ENCODE peak calls at places on chromosomes 16 and 17, in ten cellular contexts. N, O, K, F, H, G, P, A, V and I are unnamed samples.

GRCh38 chr16:86303787-86304685 is 206.3 kb upstream of the FOXF1 start:
- DNase-seq in N (no peak), O (peak; percentile 62), K (no peak), F (no peak), H (no peak), G (no peak), P (no peak), A (peak; percentile 71), V (no peak), I (no peak)

GRCh38 chr17:65609749-65610148 is 48.3 kb upstream of the AXIN2 start:
- DNase-seq in N (no peak), O (no peak), K (no peak), F (no peak), H (no peak), G (no peak), P (no peak), A (peak; percentile 62), V (no peak), I (no peak)

GRCh38 chr17:13812350-13812749 is 210.6 kb upstream of the HS3ST3A1 start:
- DNase-seq in N (no peak), O (no peak), K (no peak), F (no peak), H (no peak), G (no peak), P (no peak), A (no peak), V (no peak), I (no peak)

GRCh38 chr17:2718150-2718938 is 6.8 kb upstream of the CLUH start:
- DNase-seq in N (no peak), O (no peak), K (no peak), F (no peak), H (no peak), G (no peak), P (no peak), A (peak; percentile 14), V (no peak), I (no peak)

GRCh38 chr16:28623172-28623711 is 13.4 kb upstream of the SULT1A1 start:
- DNase-seq in N (no peak), O (peak; percentile 32), K (no peak), F (peak; percentile 61), H (peak; percentile 18), G (peak; percentile 82), P (peak; percentile 57), A (no peak), V (no peak), I (peak; percentile 52)

GRCh38 chr16:54199486-54200160 is 87.0 kb downstream of the IRX3 start:
- DNase-seq in N (no peak), O (no peak), K (no peak), F (no peak), H (no peak), G (no peak), P (no peak), A (no peak), V (no peak), I (no peak)

GRCh38 chr16:1434644-1435592 is 4.0 kb downstream of the PERCC1 start:
- DNase-seq in N (no peak), O (no peak), K (no peak), F (no peak), H (no peak), G (no peak), P (no peak), A (no peak), V (no peak), I (no peak)

GRCh38 chr17:57328109-57328882 is 72.0 kb downstream of the MSI2 start:
- DNase-seq in N (no peak), O (no peak), K (no peak), F (peak; percentile 80), H (no peak), G (no peak), P (no peak), A (no peak), V (no peak), I (no peak)

GRCh38 chr17:2778489-2778888 is 17.7 kb upstream of the RAP1GAP2 start:
- DNase-seq in N (peak; percentile 53), O (no peak), K (no peak), F (no peak), H (no peak), G (no peak), P (no peak), A (no peak), V (no peak), I (no peak)

GRCh38 chr17:72922223-72922622 is 170.3 kb downstream of the SLC39A11 start:
- DNase-seq in N (no peak), O (no peak), K (no peak), F (no peak), H (no peak), G (no peak), P (no peak), A (no peak), V (no peak), I (no peak)

GRCh38 chr17:19546289-19547065 is 12.8 kb downstream of the SLC47A1 start:
- DNase-seq in N (no peak), O (no peak), K (no peak), F (no peak), H (no peak), G (no peak), P (peak; percentile 44), A (no peak), V (no peak), I (no peak)

GRCh38 chr16:58026139-58026704 is 668 bp downstream of the MMP15 start:
- DNase-seq in N (no peak), O (peak; percentile 81), K (no peak), F (peak; percentile 65), H (no peak), G (no peak), P (peak; percentile 43), A (peak; percentile 56), V (peak; percentile 45), I (no peak)

GRCh38 chr17:60941028-60941427 is 263.4 kb downstream of the BCAS3 start:
- DNase-seq in N (no peak), O (no peak), K (no peak), F (no peak), H (no peak), G (no peak), P (no peak), A (peak; percentile 100), V (peak; percentile 91), I (no peak)

GRCh38 chr17:78337244-78338109 is 22.4 kb downstream of the SOCS3 start:
- DNase-seq in N (no peak), O (no peak), K (no peak), F (no peak), H (no peak), G (no peak), P (no peak), A (peak; percentile 82), V (peak; percentile 87), I (no peak)

GRCh38 chr16:74107795-74108610 is 188.6 kb upstream of the PSMD7 start:
- DNase-seq in N (no peak), O (peak; percentile 29), K (no peak), F (peak; percentile 43), H (no peak), G (no peak), P (peak; percentile 60), A (peak; percentile 37), V (peak; percentile 11), I (no peak)

GRCh38 chr17:64278614-64279013 is 15.6 kb upstream of the TEX2 start:
- DNase-seq in N (no peak), O (no peak), K (no peak), F (no peak), H (no peak), G (no peak), P (peak; percentile 33), A (no peak), V (peak; percentile 48), I (no peak)

GRCh38 chr17:75244133-75244866 is 17.1 kb downstream of the GGA3 start:
- DNase-seq in N (no peak), O (no peak), K (no peak), F (no peak), H (no peak), G (no peak), P (no peak), A (no peak), V (no peak), I (no peak)

GRCh38 chr16:84034516-84034915 is 8.1 kb downstream of the SLC38A8 start:
- DNase-seq in N (no peak), O (no peak), K (no peak), F (no peak), H (no peak), G (no peak), P (no peak), A (no peak), V (no peak), I (no peak)

GRCh38 chr16:68910051-68910450 is 66.7 kb downstream of the TANGO6 start:
- DNase-seq in N (no peak), O (no peak), K (no peak), F (no peak), H (no peak), G (peak; percentile 23), P (no peak), A (no peak), V (no peak), I (no peak)

GRCh38 chr17:17001874-17002520 is 30.1 kb upstream of the TNFRSF13B start:
- DNase-seq in N (no peak), O (peak; percentile 97), K (no peak), F (peak; percentile 80), H (peak; percentile 55), G (peak; percentile 74), P (peak; percentile 67), A (peak; percentile 58), V (peak; percentile 51), I (peak; percentile 63)

GRCh38 chr17:62998665-62999393 is 32.8 kb downstream of the TANC2 start:
- DNase-seq in N (no peak), O (no peak), K (no peak), F (no peak), H (no peak), G (no peak), P (no peak), A (no peak), V (no peak), I (no peak)

GRCh38 chr16:85903576-85903975 is 4.6 kb downstream of the IRF8 start:
- DNase-seq in N (no peak), O (no peak), K (no peak), F (no peak), H (no peak), G (no peak), P (no peak), A (no peak), V (no peak), I (no peak)

GRCh38 chr17:4573682-4574081 is 10.6 kb upstream of the SMTNL2 start:
- DNase-seq in N (no peak), O (no peak), K (no peak), F (no peak), H (peak; percentile 20), G (no peak), P (no peak), A (no peak), V (no peak), I (no peak)

GRCh38 chr16:55506708-55507107 is 2.2 kb upstream of the LPCAT2 start:
- DNase-seq in N (no peak), O (peak; percentile 3), K (no peak), F (no peak), H (no peak), G (no peak), P (no peak), A (no peak), V (no peak), I (no peak)

GRCh38 chr17:79019631-79020584 is 4.1 kb upstream of the C1QTNF1 start:
- DNase-seq in N (no peak), O (peak; percentile 68), K (no peak), F (peak; percentile 61), H (no peak), G (peak; percentile 60), P (peak; percentile 87), A (peak; percentile 86), V (peak; percentile 84), I (no peak)

GRCh38 chr17:76357597-76358158 is 4.0 kb upstream of the PRPSAP1 start:
- DNase-seq in N (no peak), O (no peak), K (no peak), F (no peak), H (no peak), G (no peak), P (no peak), A (no peak), V (no peak), I (no peak)

GRCh38 chr17:33241390-33241789 is 51.7 kb downstream of the ASIC2 start:
- DNase-seq in N (no peak), O (no peak), K (no peak), F (no peak), H (no peak), G (no peak), P (peak; percentile 59), A (no peak), V (peak; percentile 40), I (no peak)

GRCh38 chr16:83802135-83802534 is 5.6 kb upstream of the HSBP1 start:
- DNase-seq in N (no peak), O (no peak), K (no peak), F (no peak), H (no peak), G (no peak), P (peak; percentile 57), A (peak; percentile 81), V (peak; percentile 87), I (no peak)